ENCODE peak calls at places on chromosomes 3 and 15, in ten cellular contexts. R is SW480; O is GM12878; W is keratinocyte; V is T-helper 17 cell; T is spleen; Q is hepatic stellate cell; E is lung; G is stimulated activated CD8-positive, alpha-beta memory T cell treated with anti-CD3 and anti-CD28 coated beads, Interleukin-4, amount 100 ng/mL, for 4 hours; U is tibial artery. B is an unnamed sample.

GRCh38 chr15:68411276-68411675 is 20.7 kb downstream of the ITGA11 start:
- DNase-seq in Q (no peak), W (no peak), O (no peak), T (peak), E (no peak), V (no peak), G (no peak), R (no peak), U (peak), B (no peak)

GRCh38 chr15:62417444-62417843 is 252.4 kb upstream of the C2CD4B start:
- DNase-seq in G (no peak), R (no peak), U (no peak), V (no peak), W (no peak), E (no peak), T (no peak), Q (no peak), O (no peak), B (peak)

GRCh38 chr3:195255571-195256501 is 15.1 kb downstream of the XXYLT1 start:
- DNase-seq in V (no peak), W (no peak), Q (no peak), U (peak), T (peak), G (no peak), R (no peak), O (no peak), E (peak), B (no peak)

GRCh38 chr3:139780603-139781002 is 102.8 kb upstream of the NMNAT3 start:
- DNase-seq in Q (no peak), O (no peak), R (no peak), W (no peak), T (no peak), G (no peak), E (no peak), U (no peak), V (no peak), B (no peak)

GRCh38 chr3:14701676-14702075 is 26.7 kb downstream of the C3orf20 start:
- DNase-seq in O (no peak), E (no peak), T (no peak), Q (no peak), R (no peak), V (no peak), W (no peak), U (no peak), G (no peak), B (no peak)

GRCh38 chr3:87318609-87319008 is 42.2 kb upstream of the POU1F1 start:
- DNase-seq in E (no peak), R (no peak), W (no peak), T (no peak), G (no peak), Q (no peak), V (no peak), U (no peak), O (no peak), B (no peak)

GRCh38 chr15:60619131-60619530 is 140.2 kb upstream of the ICE2 start:
- DNase-seq in R (no peak), W (no peak), U (no peak), T (no peak), G (no peak), V (no peak), O (no peak), E (no peak), Q (no peak), B (no peak)

GRCh38 chr15:84595660-84596059 is 5.1 kb upstream of the ZSCAN2 start:
- DNase-seq in U (no peak), V (no peak), W (no peak), G (no peak), Q (no peak), R (no peak), O (no peak), T (no peak), E (no peak), B (no peak)

GRCh38 chr15:61915640-61916039 is 144.6 kb downstream of the VPS13C start:
- DNase-seq in Q (no peak), T (no peak), O (no peak), U (no peak), G (no peak), W (no peak), R (no peak), V (no peak), E (no peak), B (no peak)

GRCh38 chr3:13826672-13827071 is 53.2 kb downstream of the WNT7A start:
- DNase-seq in Q (no peak), G (no peak), R (no peak), W (no peak), E (no peak), U (no peak), V (no peak), T (no peak), O (no peak), B (no peak)

GRCh38 chr3:8713901-8714759 is 19.5 kb upstream of the CAV3 start:
- DNase-seq in R (no peak), G (no peak), U (no peak), O (no peak), V (no peak), Q (no peak), T (no peak), E (no peak), W (no peak), B (no peak)

GRCh38 chr3:129001101-129001816 is at the start of gene EFCC1:
- DNase-seq in W (no peak), G (no peak), V (no peak), R (no peak), U (no peak), T (no peak), O (no peak), E (peak), Q (peak), B (no peak)

GRCh38 chr15:25408428-25408827 is 30.4 kb downstream of the UBE3A start:
- DNase-seq in Q (no peak), V (no peak), G (no peak), U (no peak), O (no peak), W (no peak), R (no peak), T (no peak), E (no peak), B (no peak)

GRCh38 chr3:128775906-128776542 is 50.0 kb downstream of the RAB7A start:
- DNase-seq in R (no peak), U (no peak), Q (no peak), G (no peak), T (no peak), E (no peak), O (no peak), W (no peak), V (no peak), B (no peak)

GRCh38 chr3:123586131-123586530 is 1.3 kb upstream of the HACD2 start:
- DNase-seq in O (no peak), E (peak), T (peak), U (no peak), W (no peak), G (no peak), Q (peak), R (peak), V (no peak), B (peak)

GRCh38 chr3:38039899-38040261 is 872 bp downstream of the DLEC1 start:
- DNase-seq in R (peak), W (no peak), Q (no peak), E (peak), U (peak), T (peak), G (peak), V (peak), O (peak), B (no peak)

GRCh38 chr15:40320931-40321371 is 2.5 kb upstream of the INAFM2 start:
- DNase-seq in R (peak), W (no peak), U (peak), O (no peak), T (peak), G (peak), E (peak), Q (peak), V (no peak), B (peak)

GRCh38 chr3:147311716-147312115 is 94.6 kb downstream of the ZIC4 start:
- DNase-seq in W (no peak), E (no peak), V (no peak), R (peak), U (no peak), G (no peak), O (no peak), T (no peak), Q (no peak), B (no peak)

GRCh38 chr15:50562735-50563640 is 16.5 kb upstream of the USP50 start:
- DNase-seq in G (no peak), Q (no peak), R (no peak), W (no peak), U (no peak), E (no peak), V (no peak), T (no peak), O (no peak), B (no peak)

GRCh38 chr15:49953421-49953820 is 165.6 kb downstream of the ATP8B4 start:
- DNase-seq in R (no peak), V (no peak), E (no peak), W (no peak), T (no peak), G (no peak), U (no peak), O (no peak), Q (no peak), B (no peak)

GRCh38 chr3:5583920-5584319 is 396.4 kb downstream of the EDEM1 start:
- DNase-seq in U (no peak), O (no peak), V (no peak), G (no peak), W (no peak), E (no peak), T (no peak), Q (no peak), R (no peak), B (no peak)

GRCh38 chr15:78617131-78617915 is 3.5 kb downstream of the CHRNA3 start:
- DNase-seq in U (peak), G (no peak), T (peak), O (no peak), E (no peak), Q (no peak), W (no peak), V (no peak), R (no peak), B (no peak)

GRCh38 chr3:159616234-159616825 is 372.3 kb upstream of the IL12A start:
- DNase-seq in Q (peak), O (no peak), U (peak), E (peak), V (no peak), R (peak), G (no peak), W (no peak), T (no peak), B (peak)

GRCh38 chr3:122101646-122102045 is 46.5 kb downstream of the CD86 start:
- DNase-seq in W (no peak), E (no peak), T (no peak), R (peak), G (no peak), V (no peak), O (peak), Q (no peak), U (no peak), B (peak)

GRCh38 chr15:40992241-40992741 is 39.0 kb downstream of the CHAC1 start:
- DNase-seq in W (no peak), Q (peak), V (no peak), E (no peak), U (no peak), T (no peak), O (no peak), G (no peak), R (no peak), B (no peak)

GRCh38 chr3:14784087-14784596 is 34.6 kb upstream of the FGD5 start:
- DNase-seq in R (no peak), U (peak), V (no peak), O (no peak), W (no peak), T (peak), E (no peak), G (no peak), Q (no peak), B (no peak)

GRCh38 chr15:27268923-27269322 is 297.9 kb downstream of the GABRG3 start:
- DNase-seq in T (no peak), U (no peak), E (no peak), O (no peak), V (no peak), R (no peak), G (no peak), Q (no peak), W (no peak), B (peak)

GRCh38 chr3:55826731-55827496 is 339.8 kb upstream of the WNT5A start:
- DNase-seq in G (no peak), R (no peak), W (no peak), T (no peak), V (no peak), O (no peak), Q (no peak), E (no peak), U (no peak), B (no peak)

GRCh38 chr3:188890572-188891270 is 281.1 kb upstream of the TPRG1 start:
- DNase-seq in W (no peak), E (no peak), G (no peak), O (no peak), U (no peak), Q (peak), T (no peak), V (no peak), R (no peak), B (peak)

GRCh38 chr15:84818221-84819131 is 1.3 kb downstream of the ALPK3 start:
- DNase-seq in E (no peak), W (no peak), Q (no peak), O (no peak), G (no peak), T (peak), V (no peak), R (peak), U (peak), B (peak)

GRCh38 chr15:64224508-64224907 is 61.7 kb upstream of the PPIB start:
- DNase-seq in R (no peak), Q (no peak), G (no peak), O (no peak), E (no peak), V (no peak), U (no peak), W (no peak), T (no peak), B (no peak)

GRCh38 chr15:74041311-74041756 is 41.0 kb downstream of the GOLGA6A start:
- DNase-seq in G (no peak), O (no peak), W (no peak), E (no peak), R (no peak), T (no peak), U (no peak), V (no peak), Q (no peak), B (no peak)